ENCODE peak calls at places on chromosomes 7 and 10, in ten cellular contexts. X is aorta, W is stomach, S is heart right ventricle, T is SJSA1, L is H9, U is BE2C, V is adrenal gland, Q is spleen, D is transverse colon. Y is an unnamed sample.

GRCh38 chr10:124303662-124304418 is 114.9 kb downstream of the OAT start:
- DNase-seq in X (peak; percentile 51), W (no peak), S (no peak), T (no peak), L (no peak), U (no peak), V (no peak), Q (peak; percentile 39), D (no peak), Y (no peak)

GRCh38 chr7:152899004-152899403 is 139.5 kb downstream of the ACTR3B start:
- DNase-seq in X (no peak), W (no peak), S (no peak), T (no peak), L (no peak), U (no peak), V (no peak), Q (no peak), D (no peak), Y (no peak)

GRCh38 chr10:119378737-119379067 is 163.8 kb downstream of the RGS10 start:
- DNase-seq in X (no peak), W (no peak), S (no peak), T (no peak), L (no peak), U (no peak), V (no peak), Q (peak; percentile 32), D (no peak), Y (no peak)

GRCh38 chr10:488081-488932 is 201.2 kb downstream of the DIP2C start:
- DNase-seq in X (peak; percentile 22), W (peak; percentile 14), S (no peak), T (no peak), L (no peak), U (no peak), V (no peak), Q (peak; percentile 56), D (no peak), Y (no peak)

GRCh38 chr10:16780338-16780880 is 36.8 kb downstream of the RSU1 start:
- DNase-seq in X (no peak), W (no peak), S (no peak), T (no peak), L (no peak), U (no peak), V (no peak), Q (no peak), D (no peak), Y (peak; percentile 58)

GRCh38 chr10:89392974-89393373 is 551 bp downstream of the IFIT1 start:
- DNase-seq in X (no peak), W (no peak), S (no peak), T (no peak), L (no peak), U (no peak), V (peak; percentile 45), Q (no peak), D (peak; percentile 28), Y (no peak)

GRCh38 chr7:19089378-19089777 is 28.1 kb downstream of the TWIST1 start:
- DNase-seq in X (no peak), W (no peak), S (no peak), T (no peak), L (no peak), U (no peak), V (no peak), Q (no peak), D (no peak), Y (no peak)

GRCh38 chr7:92010215-92010614 is 69.6 kb downstream of the AKAP9 start:
- DNase-seq in X (no peak), W (no peak), S (no peak), T (peak; percentile 62), L (no peak), U (no peak), V (no peak), Q (no peak), D (no peak), Y (peak; percentile 93)

GRCh38 chr7:87766827-87767226 is 109.3 kb downstream of the SLC25A40 start:
- DNase-seq in X (no peak), W (no peak), S (no peak), T (no peak), L (no peak), U (no peak), V (no peak), Q (no peak), D (no peak), Y (no peak)

DNA sequence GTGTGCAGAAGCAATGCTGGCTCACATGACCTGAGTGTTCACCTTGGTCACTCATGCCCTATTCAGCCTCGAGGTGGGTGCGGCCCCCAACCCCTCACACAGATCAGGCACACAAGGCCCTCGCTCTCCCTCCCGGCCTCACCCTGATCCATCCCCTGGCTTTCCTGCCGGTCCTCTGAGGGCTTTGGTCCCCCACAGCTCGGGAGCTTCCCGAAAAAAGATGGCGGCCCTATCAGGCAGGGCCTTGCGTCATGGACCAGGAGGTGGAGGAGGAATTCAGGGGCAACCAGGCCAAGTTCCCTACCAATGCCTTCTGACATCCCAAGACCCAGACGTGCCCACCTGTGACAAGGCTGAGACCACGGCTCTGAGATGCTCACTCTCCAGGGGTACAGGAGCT is 43.7 kb upstream of the DNAAF5 start:
- DNase-seq in X (peak; percentile 36), W (no peak), S (no peak), T (no peak), L (no peak), U (no peak), V (no peak), Q (peak; percentile 58), D (no peak), Y (no peak)
- H3K9me3 ChIP-seq in X (no peaks in the 10 kb centered on the region), W (peaks cover 29% of the 10 kb centered on the region), S (peaks cover 26% of the 10 kb centered on the region), T (no peaks in the 10 kb centered on the region), L (no peaks in the 10 kb centered on the region), U (peaks cover 3% of the 10 kb centered on the region), V (peaks cover 3% of the 10 kb centered on the region), Q (peaks cover 50% of the 10 kb centered on the region), D (peaks cover 11% of the 10 kb centered on the region), Y (peaks cover 20% of the 10 kb centered on the region)

GRCh38 chr7:41756783-41757182 is 53.9 kb upstream of the INHBA start:
- DNase-seq in X (no peak), W (no peak), S (no peak), T (no peak), L (no peak), U (no peak), V (no peak), Q (no peak), D (no peak), Y (no peak)
- H3K9me3 ChIP-seq in X (peaks cover 2% of the 10 kb centered on the region), W (peaks cover 20% of the 10 kb centered on the region), S (peaks cover 24% of the 10 kb centered on the region), T (no peaks in the 10 kb centered on the region), L (peaks cover 28% of the 10 kb centered on the region), U (no peaks in the 10 kb centered on the region), V (no peaks in the 10 kb centered on the region), Q (peaks cover 37% of the 10 kb centered on the region), D (peaks cover 5% of the 10 kb centered on the region), Y (peaks cover 2% of the 10 kb centered on the region)

GRCh38 chr7:52958621-52959140 is 76.8 kb upstream of the POM121L12 start:
- DNase-seq in X (no peak), W (no peak), S (no peak), T (no peak), L (no peak), U (no peak), V (no peak), Q (no peak), D (no peak), Y (peak; percentile 52)

GRCh38 chr7:52959878-52960660 is 75.4 kb upstream of the POM121L12 start:
- DNase-seq in X (no peak), W (no peak), S (no peak), T (no peak), L (no peak), U (no peak), V (no peak), Q (no peak), D (no peak), Y (no peak)

GRCh38 chr7:52956379-52956915 is 79.0 kb upstream of the POM121L12 start:
- DNase-seq in X (no peak), W (no peak), S (no peak), T (no peak), L (no peak), U (no peak), V (no peak), Q (no peak), D (no peak), Y (no peak)

GRCh38 chr7:52961084-52961483 is 74.3 kb upstream of the POM121L12 start:
- DNase-seq in X (no peak), W (no peak), S (no peak), T (no peak), L (no peak), U (no peak), V (no peak), Q (no peak), D (no peak), Y (no peak)

GRCh38 chr7:52959336-52959735 is 76.1 kb upstream of the POM121L12 start:
- DNase-seq in X (no peak), W (no peak), S (no peak), T (no peak), L (no peak), U (peak; percentile 19), V (no peak), Q (no peak), D (no peak), Y (no peak)
- H3K9me3 ChIP-seq in X (no peaks in the 10 kb centered on the region), W (no peaks in the 10 kb centered on the region), S (no peaks in the 10 kb centered on the region), T (no peaks in the 10 kb centered on the region), L (no peaks in the 10 kb centered on the region), U (no peaks in the 10 kb centered on the region), V (no peaks in the 10 kb centered on the region), Q (peaks cover 10% of the 10 kb centered on the region), D (no peaks in the 10 kb centered on the region), Y (no peaks in the 10 kb centered on the region)

GRCh38 chr10:133608855-133609254 is 17.7 kb downstream of the FRG2B start:
- DNase-seq in X (no peak), W (no peak), S (no peak), T (no peak), L (no peak), U (no peak), V (no peak), Q (no peak), D (no peak), Y (peak; percentile 8)

GRCh38 chr10:133614830-133615580 is 11.6 kb downstream of the FRG2B start:
- DNase-seq in X (no peak), W (no peak), S (no peak), T (no peak), L (no peak), U (no peak), V (no peak), Q (no peak), D (peak; percentile 27), Y (no peak)

GRCh38 chr10:133613699-133614098 is 12.9 kb downstream of the FRG2B start:
- DNase-seq in X (no peak), W (no peak), S (no peak), T (no peak), L (no peak), U (no peak), V (no peak), Q (no peak), D (no peak), Y (no peak)

GRCh38 chr10:133616371-133617130 is 10.0 kb downstream of the FRG2B start:
- DNase-seq in X (no peak), W (peak; percentile 58), S (no peak), T (no peak), L (no peak), U (no peak), V (no peak), Q (no peak), D (peak; percentile 23), Y (no peak)

GRCh38 chr10:133611079-133611478 is 15.5 kb downstream of the FRG2B start:
- DNase-seq in X (no peak), W (no peak), S (no peak), T (no peak), L (no peak), U (no peak), V (no peak), Q (no peak), D (no peak), Y (no peak)
- H3K9me3 ChIP-seq in X (peaks cover 2% of the 10 kb centered on the region), W (peaks cover 8% of the 10 kb centered on the region), S (no peaks in the 10 kb centered on the region), T (no peaks in the 10 kb centered on the region), L (peaks cover 72% of the 10 kb centered on the region), U (no peaks in the 10 kb centered on the region), V (no peaks in the 10 kb centered on the region), Q (no peaks in the 10 kb centered on the region), D (no peaks in the 10 kb centered on the region), Y (no peaks in the 10 kb centered on the region)

GRCh38 chr7:137953043-137953691 is 48.7 kb downstream of the CREB3L2 start:
- DNase-seq in X (no peak), W (no peak), S (no peak), T (no peak), L (no peak), U (no peak), V (no peak), Q (no peak), D (no peak), Y (peak; percentile 46)
- H3K9me3 ChIP-seq in X (no peaks in the 10 kb centered on the region), W (no peaks in the 10 kb centered on the region), S (no peaks in the 10 kb centered on the region), T (no peaks in the 10 kb centered on the region), L (no peaks in the 10 kb centered on the region), U (no peaks in the 10 kb centered on the region), V (no peaks in the 10 kb centered on the region), Q (no peaks in the 10 kb centered on the region), D (no peaks in the 10 kb centered on the region), Y (no peaks in the 10 kb centered on the region)